ENCODE peak calls at places on chromosomes 12 and 14, in six cellular contexts. K is hepatocyte, O is SK-N-SH, P is PC-3, J is neural progenitor cell, Z is GM23338. S is an unnamed sample.

GRCh38 chr14:103710771-103711392 is 4.4 kb downstream of the XRCC3 start:
- DNase-seq in K (no peak), O (no peak), P (peak; percentile 31), J (no peak), Z (no peak), S (no peak)

GRCh38 chr14:59882957-59883356 is 12.4 kb upstream of the RTN1 start:
- DNase-seq in K (no peak), O (no peak), P (peak; percentile 58), J (peak; percentile 27), Z (peak; percentile 58), S (peak; percentile 3)

GRCh38 chr12:66467932-66468331 is 165.6 kb downstream of the HELB start:
- DNase-seq in K (no peak), O (peak; percentile 8), P (no peak), J (no peak), Z (peak; percentile 23), S (peak; percentile 63)

GRCh38 chr14:72962829-72963312 is 36.6 kb downstream of the DCAF4 start:
- DNase-seq in K (no peak), O (no peak), P (peak; percentile 91), J (peak; percentile 44), Z (peak; percentile 79), S (no peak)

GRCh38 chr12:118773956-118774723 is 207.2 kb upstream of the SRRM4 start:
- DNase-seq in K (no peak), O (peak; percentile 81), P (no peak), J (peak; percentile 99), Z (peak; percentile 99), S (no peak)

GRCh38 chr14:88868558-88869159 is 44.2 kb downstream of the TTC8 start:
- DNase-seq in K (peak; percentile 19), O (peak; percentile 5), P (peak; percentile 56), J (no peak), Z (peak; percentile 33), S (peak; percentile 21)

GRCh38 chr12:116408489-116409217 is 131.2 kb upstream of the MED13L start:
- DNase-seq in K (no peak), O (no peak), P (no peak), J (no peak), Z (no peak), S (no peak)

GRCh38 chr12:19211802-19212201 is 82.3 kb downstream of the PLEKHA5 start:
- DNase-seq in K (no peak), O (no peak), P (no peak), J (no peak), Z (no peak), S (no peak)

GRCh38 chr12:77439749-77440148 is 374.4 kb upstream of the E2F7 start:
- DNase-seq in K (no peak), O (no peak), P (no peak), J (no peak), Z (no peak), S (no peak)

GRCh38 chr14:92492261-92492660 is 21.3 kb upstream of the RIN3 start:
- DNase-seq in K (no peak), O (no peak), P (no peak), J (no peak), Z (no peak), S (no peak)

GRCh38 chr14:71060274-71060673 is 153.0 kb downstream of the PCNX1 start:
- DNase-seq in K (no peak), O (no peak), P (no peak), J (no peak), Z (no peak), S (no peak)

GRCh38 chr14:20679907-20680306 is 4.5 kb upstream of the RNASE4 start:
- DNase-seq in K (peak; percentile 53), O (peak; percentile 29), P (peak; percentile 48), J (peak; percentile 46), Z (peak; percentile 50), S (no peak)

GRCh38 chr12:49962861-49963765 is 1.4 kb downstream of the AQP5 start:
- DNase-seq in K (no peak), O (no peak), P (peak; percentile 91), J (peak; percentile 63), Z (no peak), S (no peak)

GRCh38 chr12:20188930-20189653 is 179.2 kb upstream of the PDE3A start:
- DNase-seq in K (peak; percentile 47), O (no peak), P (no peak), J (peak; percentile 47), Z (no peak), S (no peak)

GRCh38 chr12:59595557-59596231 is at the start of gene SLC16A7:
- DNase-seq in K (peak; percentile 93), O (peak; percentile 63), P (peak; percentile 84), J (no peak), Z (peak; percentile 78), S (peak; percentile 92)

GRCh38 chr12:112664569-112664968 is 127.0 kb upstream of the RPH3A start:
- DNase-seq in K (peak; percentile 40), O (no peak), P (peak; percentile 30), J (peak; percentile 78), Z (peak; percentile 64), S (no peak)

GRCh38 chr14:74085047-74085637 is 386 bp downstream of the LIN52 start:
- DNase-seq in K (peak; percentile 36), O (peak; percentile 44), P (peak; percentile 21), J (peak; percentile 73), Z (peak; percentile 67), S (peak; percentile 12)

GRCh38 chr12:122399592-122400373 is 22.7 kb downstream of the CLIP1 start:
- DNase-seq in K (peak; percentile 88), O (peak; percentile 66), P (peak; percentile 96), J (peak; percentile 81), Z (peak; percentile 89), S (peak; percentile 84)

GRCh38 chr12:122452701-122453285 is 30.3 kb upstream of the CLIP1 start:
- DNase-seq in K (no peak), O (no peak), P (no peak), J (no peak), Z (no peak), S (no peak)

GRCh38 chr14:81436296-81437138 is 36.4 kb upstream of the STON2 start:
- DNase-seq in K (peak; percentile 93), O (peak; percentile 97), P (peak; percentile 87), J (peak; percentile 96), Z (peak; percentile 92), S (peak; percentile 28)

GRCh38 chr14:63996575-63997220 is 143.9 kb downstream of the SYNE2 start:
- DNase-seq in K (no peak), O (no peak), P (no peak), J (no peak), Z (no peak), S (no peak)
- TF ChIP-seq CTCF in K (no peak), O (no peak), P (no peak), J (no peak), Z (no peak), S (no peak)

GRCh38 chr14:50845166-50845565 is 14.2 kb upstream of the NIN start:
- DNase-seq in K (no peak), O (no peak), P (no peak), J (no peak), Z (no peak), S (no peak)

GRCh38 chr14:50844397-50844796 is 13.4 kb upstream of the NIN start:
- DNase-seq in K (no peak), O (no peak), P (no peak), J (no peak), Z (no peak), S (no peak)

DNA sequence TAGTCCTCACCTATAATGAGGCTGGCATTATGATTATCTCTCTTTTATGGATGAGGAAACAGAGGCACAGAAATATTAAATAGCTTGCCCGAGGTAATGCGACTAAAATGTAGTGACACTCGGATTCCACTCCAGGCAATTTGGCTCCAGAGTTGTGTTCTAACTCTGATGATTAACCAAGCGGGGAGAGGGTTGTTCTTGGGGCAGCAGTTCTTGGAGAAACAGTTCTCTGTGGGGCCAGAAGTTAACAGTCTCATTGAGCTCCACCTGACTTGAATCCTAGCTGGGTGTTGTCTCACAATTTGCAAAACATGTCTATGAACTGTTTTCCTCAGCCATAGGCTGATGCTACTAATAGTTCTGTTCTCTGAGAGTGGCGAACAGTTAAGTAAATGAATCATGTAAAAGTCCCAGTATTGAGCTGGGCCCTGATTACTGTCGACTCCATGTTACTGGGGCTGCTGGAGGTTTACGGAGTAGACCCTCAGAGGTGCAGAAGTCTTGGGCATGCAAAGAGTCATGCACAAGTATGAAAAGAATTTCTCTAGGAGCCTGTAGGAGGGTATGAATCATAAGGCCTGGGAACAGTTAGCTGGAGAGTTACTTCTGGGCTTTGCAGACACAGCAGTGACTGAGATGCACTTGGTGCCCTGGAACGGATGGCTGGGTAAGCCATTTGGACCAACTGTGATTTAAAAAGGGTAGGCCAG is 15.4 kb upstream of the NIN start:
- DNase-seq in K (peak; percentile 28), O (no peak), P (peak; percentile 57), J (no peak), Z (no peak), S (no peak)
- H3K27ac ChIP-seq in K (no peak overlapping the region), O (peak overlapping the region; percentile 84), P (no peak overlapping the region), J (no peak overlapping the region), Z (no peak overlapping the region), S (no peak overlapping the region)

GRCh38 chr12:53965251-53966069 is 7.5 kb upstream of the HOXC11 start:
- DNase-seq in K (peak; percentile 49), O (no peak), P (no peak), J (no peak), Z (peak; percentile 96), S (no peak)
- TF ChIP-seq EZH2phosphoT487 in K (peak; percentile 57), O (peak; percentile 69), P (no peak), J (no peak), Z (no peak), S (no peak)

DNA sequence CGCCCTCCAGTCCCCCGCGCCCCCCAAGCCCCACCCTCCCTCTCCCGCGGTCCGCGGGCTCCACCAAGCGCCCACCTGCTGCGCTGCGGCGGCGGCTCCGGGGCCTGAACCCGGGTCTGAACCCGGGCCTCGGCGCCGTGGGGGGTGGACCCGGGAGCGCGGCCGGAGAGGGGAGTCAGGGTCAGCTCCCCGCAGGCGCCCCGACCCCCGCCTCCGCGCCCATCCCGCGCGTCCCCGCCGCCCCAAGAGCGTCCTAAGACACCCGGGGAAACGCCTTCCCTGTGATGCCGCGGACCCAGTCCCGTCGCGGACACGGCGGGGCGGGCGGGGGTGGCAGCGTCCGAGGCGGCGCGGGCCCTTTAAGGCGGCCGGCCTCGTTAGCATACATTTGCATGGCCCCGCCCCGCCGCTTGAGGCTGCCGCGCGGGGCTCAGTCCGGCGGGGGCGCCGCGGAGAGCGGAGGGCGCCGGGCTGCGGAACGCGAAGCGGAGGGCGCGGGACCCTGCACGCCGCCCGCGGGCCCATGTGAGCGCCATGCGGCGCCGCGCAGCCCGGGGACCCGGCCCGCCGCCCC is at the start of gene MMP17:
- DNase-seq in K (peak; percentile 81), O (peak; percentile 90), P (peak; percentile 79), J (peak; percentile 94), Z (peak; percentile 94), S (no peak)
- TF ChIP-seq CTCF in K (peak; percentile 29), O (peak; percentile 28), P (no peak), J (peak; percentile 18), Z (peak; percentile 49), S (peak; percentile 21)

DNA sequence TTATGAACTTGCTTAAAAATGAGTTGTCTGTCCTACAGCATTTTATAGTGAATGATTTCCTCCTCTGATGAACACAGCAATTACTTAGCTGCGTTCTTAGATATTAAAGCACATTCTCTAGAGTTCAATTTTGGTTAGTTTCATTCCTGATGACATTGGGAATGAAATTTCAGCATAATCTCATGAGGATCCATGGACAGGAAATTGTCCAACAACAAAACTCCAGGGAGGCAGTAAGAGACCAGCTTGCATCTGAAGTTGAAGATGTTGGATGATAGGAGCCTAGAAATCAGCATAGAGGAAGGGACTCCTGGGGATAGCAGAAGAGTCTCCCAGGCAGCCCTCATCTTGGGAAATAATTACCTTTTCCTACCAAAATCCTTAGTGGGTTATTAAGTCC is 128.7 kb upstream of the RAP1B start:
- DNase-seq in K (no peak), O (no peak), P (no peak), J (no peak), Z (no peak), S (no peak)
- H3K27ac ChIP-seq in K (peak overlapping the region; percentile 2), O (peak overlapping the region; percentile 2), P (no peak overlapping the region), J (no peak overlapping the region), Z (no peak overlapping the region), S (no peak overlapping the region)

S was measured in OCI-LY7.